ENCODE peak calls at places on chromosomes 5 and 9, in four cellular contexts. M, Q, W and J are unnamed samples.

GRCh38 chr5:118314936-118315335 is 673.4 kb downstream of the DTWD2 start:
- DNase-seq in M (no peak), W (no peak), Q (no peak), J (no peak)

GRCh38 chr9:111965566-111966019 is 69.0 kb downstream of the UGCG start:
- DNase-seq in W (peak; percentile 19), M (peak; percentile 96), Q (no peak), J (no peak)

GRCh38 chr5:146940295-146940694 is 61.7 kb upstream of the PPP2R2B start:
- DNase-seq in Q (no peak), W (no peak), M (no peak), J (no peak)

GRCh38 chr9:79984429-79985067 is 412.8 kb downstream of the TLE4 start:
- DNase-seq in Q (no peak), M (no peak), W (no peak), J (peak; percentile 6)

GRCh38 chr9:133710661-133711427 is 27.3 kb downstream of the SARDH start:
- DNase-seq in Q (no peak), M (no peak), W (no peak), J (no peak)

GRCh38 chr9:78831726-78832125 is 534.8 kb downstream of the PSAT1 start:
- DNase-seq in M (no peak), Q (no peak), W (no peak), J (no peak)

GRCh38 chr9:6383551-6384225 is 29.3 kb upstream of the UHRF2 start:
- DNase-seq in W (no peak), Q (no peak), M (no peak), J (no peak)

GRCh38 chr9:131418143-131419028 is 24.5 kb downstream of the PRRC2B start:
- DNase-seq in M (no peak), W (no peak), Q (no peak), J (peak; percentile 80)

GRCh38 chr5:176647870-176648466 is 684 bp downstream of the TSPAN17 start:
- DNase-seq in Q (peak; percentile 64), M (no peak), W (no peak), J (peak; percentile 38)

GRCh38 chr9:135944444-135945252 is 16.5 kb downstream of the UBAC1 start:
- DNase-seq in M (no peak), Q (no peak), W (no peak), J (no peak)

GRCh38 chr9:130872912-130873503 is 23.6 kb downstream of the QRFP start:
- DNase-seq in W (peak; percentile 84), Q (peak; percentile 58), M (no peak), J (no peak)

GRCh38 chr5:71533614-71534013 is 53.5 kb upstream of the MCCC2 start:
- DNase-seq in M (no peak), W (no peak), Q (no peak), J (peak; percentile 51)

GRCh38 chr5:72485366-72486052 is 21.7 kb downstream of the ZNF366 start:
- DNase-seq in M (no peak), Q (no peak), W (no peak), J (no peak)

GRCh38 chr5:172035039-172035438 is 28.6 kb upstream of the FBXW11 start:
- DNase-seq in Q (no peak), W (no peak), M (no peak), J (no peak)

GRCh38 chr9:113621309-113621791 is 157.8 kb downstream of the RGS3 start:
- DNase-seq in Q (no peak), M (no peak), W (no peak), J (peak; percentile 92)

GRCh38 chr5:106314221-106314824 is 1356.4 kb downstream of the EFNA5 start:
- DNase-seq in M (no peak), Q (no peak), W (no peak), J (peak; percentile 92)

GRCh38 chr9:70641031-70641430 is 226.6 kb upstream of the KLF9 start:
- DNase-seq in Q (no peak), W (no peak), M (no peak), J (no peak)

GRCh38 chr9:108181444-108181843 is 674.3 kb downstream of the ACTL7B start:
- DNase-seq in Q (no peak), M (no peak), W (no peak), J (no peak)

GRCh38 chr5:172147857-172148256 is 40.2 kb downstream of the STK10 start:
- DNase-seq in W (no peak), Q (peak; percentile 74), M (no peak), J (no peak)

GRCh38 chr5:33558489-33558888 is 117.7 kb downstream of the TARS1 start:
- DNase-seq in M (no peak), Q (no peak), W (no peak), J (no peak)

GRCh38 chr5:77181173-77181572 is 29.3 kb upstream of the PDE8B start:
- DNase-seq in Q (no peak), M (no peak), W (no peak), J (no peak)

GRCh38 chr9:130215341-130216119 is 43.3 kb downstream of the NCS1 start:
- DNase-seq in Q (no peak), W (no peak), M (no peak), J (no peak)

GRCh38 chr9:8417341-8417740 is 617.8 kb upstream of the DMAC1 start:
- DNase-seq in W (no peak), Q (no peak), M (no peak), J (no peak)

GRCh38 chr5:90096415-90097081 is 313.0 kb downstream of the CETN3 start:
- DNase-seq in M (peak; percentile 5), Q (peak; percentile 9), W (peak; percentile 10), J (peak; percentile 47)

GRCh38 chr9:129079829-129080228 is 1.1 kb upstream of the DOLPP1 start:
- DNase-seq in Q (no peak), M (no peak), W (no peak), J (no peak)

DNA sequence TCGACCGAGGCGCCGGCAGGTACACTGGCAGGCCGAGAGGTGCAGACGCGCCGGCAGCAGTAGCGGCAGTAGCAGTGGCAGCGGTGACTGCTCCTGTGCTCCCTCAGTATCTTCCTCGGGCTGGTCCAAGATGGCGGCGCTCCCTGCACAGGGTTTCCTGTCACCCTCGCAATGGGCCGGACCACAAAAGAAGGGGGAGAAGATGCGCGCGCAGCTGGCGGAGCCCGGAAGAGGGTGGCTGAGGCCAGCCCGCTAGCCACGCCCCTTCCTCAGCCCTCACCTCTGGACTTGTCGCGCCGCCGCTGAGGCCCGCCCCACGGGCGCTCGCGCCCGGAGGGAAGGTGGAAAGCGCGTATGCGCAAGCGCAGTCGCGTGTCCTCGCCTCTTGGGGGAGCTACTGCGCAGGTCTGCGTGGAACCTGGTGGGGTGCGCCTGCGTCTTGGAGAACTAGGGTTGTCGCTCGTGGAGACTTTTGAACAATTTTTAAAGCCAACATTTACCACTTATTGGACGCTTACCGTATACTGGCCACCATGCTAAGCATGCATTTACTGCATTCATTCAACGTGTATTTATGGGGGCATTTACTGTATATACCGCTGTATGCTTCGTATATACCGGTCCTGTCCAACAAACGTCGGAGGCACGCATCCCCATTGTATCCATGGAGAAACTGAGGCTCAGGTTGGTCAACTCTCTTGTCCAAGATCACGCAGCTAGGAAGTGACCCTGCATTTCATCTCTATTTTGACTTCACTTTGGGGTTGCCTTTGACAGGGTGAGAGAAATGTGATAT is at the start of gene RAB14:
- DNase-seq in Q (peak; percentile 99), M (peak; percentile 99), W (peak; percentile 95), J (peak; percentile 98)
- H3K4me1 ChIP-seq in Q (peaks cover 15% of the 10 kb centered on the region), M (peaks cover 34% of the 10 kb centered on the region), W (peaks cover 57% of the 10 kb centered on the region), J (peaks cover 33% of the 10 kb centered on the region)

GRCh38 chr5:94746731-94747124 is 128.3 kb downstream of the SLF1 start:
- DNase-seq in M (no peak), W (no peak), Q (no peak), J (peak; percentile 8)
- TF ChIP-seq MYC in M (no peak), W (no peak), Q (no peak), J (no peak)

GRCh38 chr9:105066265-105066865 is 138.4 kb upstream of the ABCA1 start:
- DNase-seq in M (no peak), W (no peak), Q (no peak), J (no peak)
- TF ChIP-seq JUN in M (no peak), W (no peak), Q (no peak), J (no peak)

GRCh38 chr9:121739971-121740370 is 88.5 kb downstream of the DAB2IP start:
- DNase-seq in M (no peak), W (no peak), Q (no peak), J (no peak)
- H3K4me1 ChIP-seq in M (peaks cover 52% of the 10 kb centered on the region), W (peaks cover 81% of the 10 kb centered on the region), Q (no peaks in the 10 kb centered on the region), J (peaks cover 40% of the 10 kb centered on the region)

GRCh38 chr5:1200495-1201326 is 684 bp upstream of the SLC6A19 start:
- DNase-seq in M (no peak), W (no peak), Q (peak; percentile 58), J (no peak)
- TF ChIP-seq MYC in M (no peak), W (no peak), Q (peak; percentile 2), J (no peak)